ENCODE peak calls at places on chromosomes 6 and 20, in six cellular contexts. H, W, M, V, D and C are unnamed samples.

GRCh38 chr6:112004397-112005341 is 49.2 kb upstream of the CCN6 start:
- DNase-seq in M (peak), H (no peak), V (no peak), W (no peak), D (no peak), C (no peak)

GRCh38 chr6:93751969-93752368 is 332.6 kb upstream of the EPHA7 start:
- DNase-seq in H (no peak), V (no peak), W (no peak), M (no peak), D (no peak), C (no peak)

GRCh38 chr6:126056355-126057004 is 70.1 kb downstream of the TRMT11 start:
- DNase-seq in V (no peak), H (no peak), W (no peak), D (no peak), M (no peak), C (no peak)

GRCh38 chr6:107815846-107816245 is 8.3 kb downstream of the SCML4 start:
- DNase-seq in W (no peak), V (no peak), M (no peak), H (no peak), D (no peak), C (no peak)

GRCh38 chr6:5220436-5220835 is 40.3 kb downstream of the LYRM4 start:
- DNase-seq in D (peak), W (no peak), H (no peak), V (no peak), M (no peak), C (no peak)

GRCh38 chr20:35467339-35468224 is 12.2 kb downstream of the CEP250 start:
- DNase-seq in D (no peak), V (no peak), H (no peak), M (no peak), W (peak), C (peak)

GRCh38 chr20:38920851-38921250 is 5.4 kb upstream of the FAM83D start:
- DNase-seq in M (no peak), V (no peak), W (no peak), H (no peak), D (no peak), C (no peak)

GRCh38 chr6:116059713-116060571 is 749 bp downstream of the FRK start:
- DNase-seq in W (peak), H (peak), M (peak), V (peak), D (peak), C (no peak)

GRCh38 chr6:50791900-50792508 is 26.7 kb upstream of the TFAP2B start:
- DNase-seq in W (peak), M (peak), H (no peak), V (peak), D (peak), C (no peak)

GRCh38 chr20:4162766-4163165 is 147.4 kb upstream of the RNF24 start:
- DNase-seq in D (no peak), V (no peak), H (no peak), W (no peak), M (no peak), C (no peak)

GRCh38 chr20:41231850-41232249 is 85.7 kb downstream of the ZHX3 start:
- DNase-seq in V (no peak), M (no peak), H (no peak), D (no peak), W (no peak), C (no peak)

GRCh38 chr20:33983371-33983770 is 10.3 kb upstream of the RALY start:
- DNase-seq in D (no peak), H (no peak), V (no peak), W (no peak), M (no peak), C (no peak)

GRCh38 chr20:61253640-61254511 is 1.8 kb downstream of the CDH4 start:
- DNase-seq in H (no peak), M (no peak), V (no peak), D (peak), W (no peak), C (no peak)

GRCh38 chr20:61256365-61256764 is 4.3 kb downstream of the CDH4 start:
- DNase-seq in D (no peak), V (no peak), H (no peak), W (no peak), M (no peak), C (no peak)

GRCh38 chr20:61253264-61253639 is 1.2 kb downstream of the CDH4 start:
- DNase-seq in M (no peak), D (no peak), H (no peak), V (no peak), W (no peak), C (no peak)

GRCh38 chr20:61256819-61257218 is 4.8 kb downstream of the CDH4 start:
- DNase-seq in D (no peak), W (no peak), M (no peak), H (no peak), V (no peak), C (no peak)

DNA sequence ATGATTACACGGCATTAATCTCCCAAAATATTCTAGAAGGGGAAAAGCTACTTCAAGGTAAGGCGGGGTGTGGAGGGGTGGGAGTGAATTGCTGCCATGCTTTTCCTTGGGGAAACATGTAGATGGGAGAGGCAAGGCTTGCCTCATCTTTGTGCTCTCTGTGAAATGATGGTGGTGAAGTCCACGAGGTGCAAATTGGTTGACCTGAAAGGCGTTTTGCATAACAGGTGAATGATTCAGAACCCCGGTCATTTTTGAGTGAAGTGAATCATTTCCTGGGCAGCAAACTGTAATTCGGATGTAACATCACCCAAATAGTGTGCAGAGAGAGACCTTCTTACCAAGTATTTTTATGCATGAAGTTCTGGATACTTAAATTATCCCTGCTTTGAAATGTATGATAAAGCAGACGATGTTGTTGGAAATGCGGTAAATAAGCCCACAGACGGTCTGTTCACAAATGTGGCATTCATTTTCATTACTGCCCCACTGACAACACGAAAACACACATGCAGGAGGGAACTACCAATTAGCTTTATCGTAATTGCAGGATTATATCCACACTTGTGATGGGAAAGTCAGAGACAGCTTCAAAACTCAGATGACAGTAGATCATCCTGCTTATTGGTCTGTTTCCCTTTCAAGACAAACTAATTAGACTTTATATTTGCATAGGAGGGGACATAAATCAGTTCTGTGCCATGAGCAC is 3.0 kb downstream of the CDH4 start:
- DNase-seq in V (no peak), M (no peak), H (no peak), D (peak), W (peak), C (no peak)
- H3K4me3 ChIP-seq in V (no peak), M (no peak), H (no peak), D (no peak), W (no peak), C (no peak)

GRCh38 chr20:48025061-48025515 is 239.8 kb upstream of the SULF2 start:
- DNase-seq in H (no peak), W (peak), M (no peak), V (peak), D (peak), C (no peak)
- H3K4me3 ChIP-seq in H (no peak), W (no peak), M (no peak), V (no peak), D (no peak), C (no peak)

GRCh38 chr6:26250806-26251075 is 114.3 kb upstream of the BTN3A2 start:
- DNase-seq in D (no peak), H (no peak), W (no peak), M (no peak), V (no peak), C (no peak)
- H3K4me3 ChIP-seq in D (peak), H (peak), W (peak), M (peak), V (peak), C (peak)

DNA sequence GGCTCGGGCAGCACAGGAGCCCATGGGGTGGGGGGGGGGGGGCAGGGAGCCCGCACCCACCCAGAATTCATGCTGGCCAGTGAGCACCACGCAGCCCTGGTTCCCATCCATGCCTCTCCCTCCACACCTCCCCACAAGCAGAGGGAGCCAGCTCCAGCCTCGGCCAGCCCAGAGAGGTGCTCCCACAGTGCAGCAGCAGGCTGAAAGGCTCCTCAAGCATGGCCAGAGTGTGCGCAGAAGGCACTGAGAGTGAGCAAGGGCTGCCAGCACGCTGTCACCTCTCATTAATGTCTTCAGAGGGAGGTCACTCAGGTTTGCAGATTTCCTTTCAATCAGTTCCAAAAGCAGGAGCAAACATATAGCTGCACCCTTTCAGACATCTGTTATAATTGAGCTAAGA is 32.4 kb downstream of the GSTA4 start:
- DNase-seq in H (no peak), W (no peak), D (no peak), M (no peak), V (no peak), C (no peak)
- H3K4me3 ChIP-seq in H (no peak), W (no peak), D (no peak), M (no peak), V (no peak), C (no peak)

GRCh38 chr6:52511572-52512151 is 65.2 kb downstream of the TRAM2 start:
- DNase-seq in M (no peak), V (no peak), W (peak), D (peak), H (no peak), C (no peak)
- H3K4me3 ChIP-seq in M (no peak), V (no peak), W (no peak), D (no peak), H (no peak), C (no peak)

GRCh38 chr6:11727995-11728961 is 50.3 kb downstream of the ADTRP start:
- DNase-seq in D (no peak), H (no peak), M (peak), W (no peak), V (no peak), C (no peak)
- H3K4me3 ChIP-seq in D (no peak), H (no peak), M (no peak), W (no peak), V (no peak), C (no peak)

GRCh38 chr6:138104618-138105213 is 2.5 kb downstream of the PERP start:
- DNase-seq in W (no peak), H (no peak), M (no peak), V (no peak), D (peak), C (no peak)
- H3K4me3 ChIP-seq in W (peak), H (peak), M (no peak), V (no peak), D (peak), C (no peak)

DNA sequence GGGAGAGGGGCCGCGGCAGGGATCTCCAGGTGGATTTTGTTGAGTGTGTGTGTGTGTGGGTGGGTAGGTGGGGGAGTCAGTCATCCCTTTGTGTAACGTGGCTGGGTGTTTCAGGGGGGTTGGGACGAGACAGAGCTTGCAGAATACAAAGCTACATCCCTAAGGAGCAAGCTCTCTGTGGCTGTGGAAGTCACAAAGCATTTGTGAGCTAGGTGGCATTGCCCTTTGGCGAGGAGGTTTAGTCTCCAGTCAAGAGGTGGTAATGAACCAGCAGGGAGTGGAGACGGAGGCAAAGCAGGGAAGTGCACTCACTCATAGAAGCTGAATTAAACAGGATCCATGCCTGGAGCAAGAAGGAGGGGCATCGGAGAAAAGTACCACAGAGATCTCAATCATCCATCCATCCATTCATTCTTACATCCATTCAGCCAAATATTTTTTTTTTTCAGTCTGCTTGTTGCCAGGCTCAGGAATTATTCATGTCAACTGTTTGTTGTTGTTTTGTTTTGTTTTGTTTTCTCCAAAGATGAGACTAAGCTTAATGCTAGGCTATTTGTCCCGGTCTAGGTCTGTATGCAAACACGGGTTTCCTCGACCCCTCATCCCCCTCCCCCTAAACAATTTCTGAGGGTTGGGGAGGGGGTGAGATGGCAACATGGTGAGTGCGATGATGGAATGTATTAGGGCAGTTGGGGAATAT is 913 bp downstream of the HCRTR2 start:
- DNase-seq in D (no peak), M (no peak), W (no peak), H (no peak), V (no peak), C (no peak)
- H3K4me3 ChIP-seq in D (no peak), M (no peak), W (no peak), H (no peak), V (no peak), C (peak)